ENCODE peak calls at places on chromosome 14, in nine cellular contexts. F is IMR-90; A is stomach; O is colonic mucosa; J is fibroblast of lung; K is CD8-positive, alpha-beta T cell; N is right atrium auricular region; T is Peyer's patch; P is cardiac muscle cell. D is an unnamed sample.

GRCh38 chr14:92503756-92504491 is 9.7 kb upstream of the RIN3 start:
- DNase-seq in N (no peak), P (peak; percentile 65), J (peak; percentile 72), F (peak; percentile 70), A (no peak), K (no peak), T (peak; percentile 35), O (no peak), D (peak; percentile 78)

GRCh38 chr14:37652042-37652441 is 56.6 kb downstream of the TTC6 start:
- DNase-seq in A (no peak), N (no peak), O (no peak), K (no peak), T (no peak), F (no peak), P (no peak), J (no peak), D (no peak)

GRCh38 chr14:70810621-70811020 is 1.3 kb upstream of the MAP3K9 start:
- DNase-seq in P (no peak), J (no peak), O (no peak), K (no peak), N (no peak), T (no peak), F (no peak), A (no peak), D (no peak)

GRCh38 chr14:104844306-104845032 is 20.6 kb upstream of the CEP170B start:
- DNase-seq in N (no peak), F (no peak), T (no peak), P (no peak), J (no peak), O (no peak), K (no peak), A (no peak), D (no peak)

GRCh38 chr14:105013150-105013787 is 7.6 kb downstream of the CDCA4 start:
- DNase-seq in N (no peak), T (no peak), K (no peak), A (no peak), P (no peak), F (peak; percentile 10), J (no peak), O (no peak), D (no peak)

GRCh38 chr14:88825503-88825902 is 1.1 kb downstream of the TTC8 start:
- DNase-seq in K (no peak), J (peak; percentile 22), P (no peak), F (no peak), T (no peak), A (no peak), N (no peak), O (no peak), D (no peak)

GRCh38 chr14:77272261-77272660 is 1.3 kb upstream of the NGB start:
- DNase-seq in N (no peak), F (no peak), J (no peak), A (no peak), T (no peak), K (no peak), O (no peak), P (no peak), D (no peak)

GRCh38 chr14:62847168-62847567 is 198.1 kb downstream of the KCNH5 start:
- DNase-seq in N (no peak), K (no peak), A (no peak), F (peak; percentile 5), T (no peak), O (no peak), J (no peak), P (no peak), D (no peak)

GRCh38 chr14:53109028-53109687 is 44.0 kb downstream of the DDHD1 start:
- DNase-seq in P (no peak), K (peak; percentile 41), T (peak; percentile 73), A (no peak), J (no peak), F (no peak), O (no peak), N (no peak), D (no peak)

GRCh38 chr14:105927094-105927475 is 400.7 kb downstream of the TMEM121 start:
- DNase-seq in F (no peak), O (no peak), J (no peak), T (peak; percentile 36), K (no peak), P (no peak), A (no peak), N (no peak), D (no peak)

GRCh38 chr14:105733081-105734065 is 207.0 kb downstream of the TMEM121 start:
- DNase-seq in A (no peak), T (no peak), P (no peak), J (no peak), F (no peak), K (no peak), N (no peak), O (no peak), D (no peak)

GRCh38 chr14:99534863-99535262 is 53.7 kb downstream of the CCNK start:
- DNase-seq in F (no peak), O (no peak), P (no peak), A (no peak), J (peak; percentile 79), K (no peak), N (no peak), T (no peak), D (no peak)

GRCh38 chr14:102510616-102511520 is 1.3 kb upstream of the ANKRD9 start:
- DNase-seq in F (no peak), N (no peak), T (peak; percentile 91), P (peak; percentile 29), J (no peak), A (peak; percentile 76), K (no peak), O (peak; percentile 94), D (no peak)

GRCh38 chr14:90675399-90675798 is 140.8 kb downstream of the TTC7B start:
- DNase-seq in K (no peak), F (peak; percentile 75), T (no peak), N (no peak), P (peak; percentile 48), J (peak; percentile 67), A (no peak), O (no peak), D (peak; percentile 95)

GRCh38 chr14:98909251-98909944 is 362.6 kb downstream of the BCL11B start:
- DNase-seq in T (peak; percentile 74), O (no peak), F (no peak), A (no peak), K (no peak), N (no peak), P (peak; percentile 8), J (peak; percentile 80), D (no peak)

GRCh38 chr14:30387856-30388255 is 171.1 kb upstream of the G2E3 start:
- DNase-seq in J (no peak), K (no peak), O (no peak), F (no peak), P (no peak), A (no peak), T (no peak), N (no peak), D (no peak)

GRCh38 chr14:58280954-58281787 is 17.2 kb upstream of the ARID4A start:
- DNase-seq in J (peak; percentile 94), P (peak; percentile 95), A (no peak), N (no peak), O (peak; percentile 56), F (peak; percentile 92), T (no peak), K (no peak), D (peak; percentile 70)

GRCh38 chr14:38948171-38948570 is 154.9 kb downstream of the SEC23A start:
- DNase-seq in T (no peak), K (no peak), J (peak; percentile 94), F (no peak), P (peak; percentile 83), O (no peak), N (no peak), A (no peak), D (no peak)
- H3K36me3 ChIP-seq in T (no peaks in the 10 kb centered on the region), K (no peaks in the 10 kb centered on the region), J (no peaks in the 10 kb centered on the region), F (no peaks in the 10 kb centered on the region), P (no peaks in the 10 kb centered on the region), O (no peaks in the 10 kb centered on the region), N (no peaks in the 10 kb centered on the region), A (no peaks in the 10 kb centered on the region), D (no peaks in the 10 kb centered on the region)

GRCh38 chr14:64970041-64970440 is 2.1 kb downstream of the RAB15 start:
- DNase-seq in J (no peak), T (no peak), A (no peak), N (no peak), P (no peak), O (peak; percentile 60), F (no peak), K (no peak), D (no peak)
- H3K4me1 ChIP-seq in J (no peaks in the 10 kb centered on the region), T (peaks cover 7% of the 10 kb centered on the region), A (peaks cover 25% of the 10 kb centered on the region), N (no peaks in the 10 kb centered on the region), P (no peaks in the 10 kb centered on the region), O (no peaks in the 10 kb centered on the region), F (peaks cover 6% of the 10 kb centered on the region), K (peaks cover 16% of the 10 kb centered on the region), D (peaks cover 8% of the 10 kb centered on the region)

GRCh38 chr14:103676881-103677675 is 38.2 kb downstream of the XRCC3 start:
- DNase-seq in F (no peak), T (no peak), A (no peak), O (no peak), N (no peak), P (no peak), K (no peak), J (no peak), D (no peak)

GRCh38 chr14:103679351-103679750 is 35.9 kb downstream of the XRCC3 start:
- DNase-seq in O (peak; percentile 38), T (peak; percentile 80), F (no peak), A (peak; percentile 40), J (no peak), K (peak; percentile 20), N (no peak), P (peak; percentile 38), D (peak; percentile 54)

GRCh38 chr14:103680491-103681231 is 34.6 kb downstream of the XRCC3 start:
- DNase-seq in K (no peak), P (no peak), J (no peak), O (no peak), F (no peak), A (no peak), N (no peak), T (no peak), D (no peak)

DNA sequence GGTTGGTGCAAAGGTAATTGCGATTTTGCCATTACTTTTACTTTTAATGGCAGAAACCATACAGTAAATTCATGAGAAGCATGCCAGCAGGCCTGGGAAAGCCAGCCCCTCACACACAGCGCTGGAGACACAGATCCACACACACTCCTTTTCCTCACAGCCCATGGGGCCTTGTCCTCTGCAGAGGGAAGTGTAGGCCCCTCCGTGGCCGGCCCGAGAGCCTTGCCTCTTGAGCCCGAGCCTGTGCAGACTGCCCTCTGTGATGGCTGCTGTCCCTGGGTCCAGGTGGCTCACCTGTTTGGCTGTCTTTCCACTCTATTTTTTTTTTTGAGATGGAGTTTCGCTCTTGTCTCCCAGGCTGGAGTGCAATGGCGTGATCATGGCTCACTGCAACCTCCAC is 39.3 kb downstream of the XRCC3 start:
- DNase-seq in J (no peak), K (no peak), T (no peak), N (no peak), O (no peak), A (no peak), P (no peak), F (no peak), D (no peak)
- H3K36me3 ChIP-seq in J (peaks cover 29% of the 10 kb centered on the region), K (peaks cover 54% of the 10 kb centered on the region), T (no peaks in the 10 kb centered on the region), N (peaks cover 100% of the 10 kb centered on the region), O (peaks cover 40% of the 10 kb centered on the region), A (peaks cover 100% of the 10 kb centered on the region), P (peaks cover 58% of the 10 kb centered on the region), F (peaks cover 74% of the 10 kb centered on the region), D (peaks cover 99% of the 10 kb centered on the region)

DNA sequence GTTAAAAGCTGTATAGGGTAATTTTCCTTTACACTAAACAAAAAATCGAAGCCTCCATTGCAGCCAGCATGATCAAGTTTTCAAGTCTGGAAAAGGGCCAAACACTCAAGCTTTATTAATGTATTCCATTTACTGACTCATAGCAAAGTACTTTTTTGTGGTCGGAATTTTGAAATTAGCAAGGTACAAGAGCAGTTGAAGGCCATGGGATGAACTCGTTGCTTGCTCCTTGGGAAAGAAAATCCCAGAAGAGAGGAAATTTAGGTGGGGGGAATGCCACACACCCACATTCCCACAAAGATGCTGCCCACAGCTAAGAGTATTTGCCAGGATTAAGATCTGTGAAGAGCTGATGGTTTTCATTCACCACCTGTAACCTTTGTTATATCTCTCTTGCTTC is 333.7 kb downstream of the EGLN3 start:
- DNase-seq in J (peak; percentile 94), O (no peak), A (no peak), N (no peak), T (no peak), K (no peak), F (peak; percentile 28), P (peak; percentile 74), D (no peak)
- H3K4me1 ChIP-seq in J (no peaks in the 10 kb centered on the region), O (no peaks in the 10 kb centered on the region), A (no peaks in the 10 kb centered on the region), N (no peaks in the 10 kb centered on the region), T (no peaks in the 10 kb centered on the region), K (no peaks in the 10 kb centered on the region), F (no peaks in the 10 kb centered on the region), P (no peaks in the 10 kb centered on the region), D (peaks cover 18% of the 10 kb centered on the region)

D was measured in adrenal gland.